ENCODE peak calls at places on chromosomes 7 and 10, in four cellular contexts. One of them, this sample, is unnamed. For H3K27me3, the result is how much of the 10 kb centered on the place peaks cover.

GRCh38 chr7:20350518-20350951 is 19.8 kb downstream of the ITGB8 start:
- DNase-seq in dorsolateral prefrontal cortex: peak
- DNase-seq in cardiac muscle cell: peak
- DNase-seq in RWPE2: no peak
- DNase-seq in this sample: no peak

GRCh38 chr7:451255-452229 is 68.1 kb downstream of the PDGFA start:
- DNase-seq in dorsolateral prefrontal cortex: no peak
- DNase-seq in RWPE2: no peak
- DNase-seq in cardiac muscle cell: no peak
- DNase-seq in this sample: no peak

GRCh38 chr7:28383949-28384348 is 28.4 kb upstream of the CREB5 start:
- DNase-seq in RWPE2: no peak
- DNase-seq in dorsolateral prefrontal cortex: no peak
- DNase-seq in cardiac muscle cell: no peak
- DNase-seq in this sample: no peak

GRCh38 chr7:33486626-33487025 is 357.3 kb downstream of the BBS9 start:
- DNase-seq in dorsolateral prefrontal cortex: no peak
- DNase-seq in cardiac muscle cell: no peak
- DNase-seq in RWPE2: no peak
- DNase-seq in this sample: no peak

GRCh38 chr7:10677211-10677610 is 296.5 kb upstream of the PHF14 start:
- DNase-seq in RWPE2: no peak
- DNase-seq in cardiac muscle cell: no peak
- DNase-seq in dorsolateral prefrontal cortex: no peak
- DNase-seq in this sample: no peak

GRCh38 chr10:129621694-129622093 is 154.7 kb downstream of the MGMT start:
- DNase-seq in RWPE2: no peak
- DNase-seq in dorsolateral prefrontal cortex: no peak
- DNase-seq in cardiac muscle cell: no peak
- DNase-seq in this sample: no peak

GRCh38 chr7:102450242-102450641 is 14.4 kb downstream of the ALKBH4 start:
- DNase-seq in RWPE2: no peak
- DNase-seq in cardiac muscle cell: no peak
- DNase-seq in dorsolateral prefrontal cortex: no peak
- DNase-seq in this sample: peak

GRCh38 chr10:97796651-97797050 is 24.9 kb upstream of the SFRP5 start:
- DNase-seq in dorsolateral prefrontal cortex: no peak
- DNase-seq in RWPE2: no peak
- DNase-seq in cardiac muscle cell: no peak
- DNase-seq in this sample: no peak

GRCh38 chr7:104130726-104131125 is 77.1 kb downstream of the ORC5 start:
- DNase-seq in RWPE2: no peak
- DNase-seq in cardiac muscle cell: no peak
- DNase-seq in dorsolateral prefrontal cortex: no peak
- DNase-seq in this sample: no peak

DNA sequence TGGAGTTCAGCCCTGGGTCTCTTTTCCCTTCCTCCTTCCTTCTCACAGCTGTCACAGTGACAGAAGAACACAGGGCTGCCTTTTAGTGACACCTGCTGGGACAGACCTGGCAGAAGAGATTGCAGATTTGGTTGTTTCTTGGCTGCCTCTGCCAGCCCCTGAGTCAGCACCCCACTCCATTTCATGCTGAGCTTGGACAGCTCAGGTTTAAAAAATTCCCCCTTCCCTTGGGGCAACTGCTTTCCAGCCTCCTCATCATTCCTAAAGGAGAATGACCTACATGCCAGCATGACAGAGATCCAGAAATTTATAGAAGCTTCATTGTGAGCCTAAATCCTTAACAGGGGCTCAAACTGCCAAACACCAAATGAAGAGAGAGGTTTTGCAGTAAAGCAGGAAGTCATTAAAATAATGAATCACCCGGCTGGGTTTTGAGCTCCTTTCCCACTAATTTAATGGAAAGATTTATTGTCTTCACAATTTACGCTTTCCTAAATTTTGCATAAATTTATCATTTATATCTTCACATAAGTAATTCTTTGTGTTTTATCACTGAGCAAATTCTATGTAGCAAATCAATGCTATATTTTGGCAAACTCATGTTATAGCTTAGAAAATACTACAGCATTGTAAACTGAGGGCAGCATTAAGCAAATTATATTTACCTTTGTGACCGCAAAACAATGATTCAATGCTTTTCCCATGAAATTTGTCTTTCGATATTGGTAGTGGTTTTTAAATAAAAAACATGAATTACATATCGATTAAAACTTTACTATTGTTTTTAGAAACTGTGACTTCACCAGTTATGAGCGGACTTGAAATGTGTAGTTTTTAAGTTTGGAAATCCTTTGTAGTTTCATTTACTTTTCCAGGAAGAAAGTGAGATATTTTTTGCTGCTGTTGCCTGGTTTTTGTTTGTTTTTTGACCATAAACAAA is 399.5 kb upstream of the ANKRD30A start:
- DNase-seq in dorsolateral prefrontal cortex: no peak
- DNase-seq in RWPE2: peak
- DNase-seq in cardiac muscle cell: peak
- DNase-seq in this sample: peak
- TF ChIP-seq CTCF in dorsolateral prefrontal cortex: no peak
- TF ChIP-seq CTCF in RWPE2: peak
- TF ChIP-seq CTCF in cardiac muscle cell: peak
- TF ChIP-seq CTCF in this sample: peak

GRCh38 chr7:29523728-29524127 is 39.9 kb upstream of the PRR15 start:
- DNase-seq in cardiac muscle cell: no peak
- DNase-seq in dorsolateral prefrontal cortex: no peak
- DNase-seq in RWPE2: no peak
- DNase-seq in this sample: no peak

DNA sequence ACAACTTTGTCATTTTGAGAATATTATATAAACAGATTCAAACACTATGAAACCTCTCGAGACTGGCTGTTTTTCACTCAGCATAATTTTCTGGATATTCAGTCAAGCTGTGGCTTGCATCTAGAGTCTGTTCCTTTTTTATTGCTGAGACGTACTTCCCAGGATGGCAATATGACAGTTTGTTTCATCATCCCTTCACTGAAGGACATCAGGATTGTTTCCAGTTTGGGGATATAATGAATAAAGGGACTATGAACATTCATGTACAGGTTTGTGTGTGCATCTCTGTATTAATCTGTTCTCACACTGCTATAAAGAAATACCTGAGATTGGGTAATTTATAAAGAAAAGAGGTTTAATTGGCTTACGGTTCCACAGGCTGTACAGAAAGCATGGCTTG is 35.9 kb upstream of the PRR15 start:
- DNase-seq in cardiac muscle cell: no peak
- DNase-seq in dorsolateral prefrontal cortex: no peak
- DNase-seq in RWPE2: no peak
- DNase-seq in this sample: no peak
- H3K4me3 ChIP-seq in cardiac muscle cell: no peak
- H3K4me3 ChIP-seq in dorsolateral prefrontal cortex: no peak
- H3K4me3 ChIP-seq in RWPE2: no peak
- H3K4me3 ChIP-seq in this sample: no peak

GRCh38 chr7:142298631-142299030 is 40.8 kb upstream of the PRSS58 start:
- DNase-seq in cardiac muscle cell: no peak
- DNase-seq in RWPE2: no peak
- DNase-seq in dorsolateral prefrontal cortex: no peak
- DNase-seq in this sample: no peak

GRCh38 chr7:142301299-142301698 is 43.4 kb upstream of the PRSS58 start:
- DNase-seq in dorsolateral prefrontal cortex: no peak
- DNase-seq in cardiac muscle cell: no peak
- DNase-seq in RWPE2: no peak
- DNase-seq in this sample: no peak

GRCh38 chr7:142298009-142298408 is 40.2 kb upstream of the PRSS58 start:
- DNase-seq in cardiac muscle cell: peak
- DNase-seq in dorsolateral prefrontal cortex: no peak
- DNase-seq in RWPE2: no peak
- DNase-seq in this sample: peak

GRCh38 chr7:142300689-142301088 is 42.8 kb upstream of the PRSS58 start:
- DNase-seq in dorsolateral prefrontal cortex: no peak
- DNase-seq in RWPE2: no peak
- DNase-seq in cardiac muscle cell: no peak
- DNase-seq in this sample: peak

GRCh38 chr7:142299226-142299625 is 41.4 kb upstream of the PRSS58 start:
- DNase-seq in dorsolateral prefrontal cortex: no peak
- DNase-seq in RWPE2: no peak
- DNase-seq in cardiac muscle cell: no peak
- DNase-seq in this sample: no peak
- H3K27me3 ChIP-seq in dorsolateral prefrontal cortex: under half
- H3K27me3 ChIP-seq in RWPE2: under half
- H3K27me3 ChIP-seq in cardiac muscle cell: under half
- H3K27me3 ChIP-seq in this sample: under half

GRCh38 chr7:48384180-48384752 is 213.0 kb downstream of the ABCA13 start:
- DNase-seq in RWPE2: no peak
- DNase-seq in cardiac muscle cell: no peak
- DNase-seq in dorsolateral prefrontal cortex: no peak
- DNase-seq in this sample: no peak
- TF ChIP-seq CTCF in RWPE2: no peak
- TF ChIP-seq CTCF in cardiac muscle cell: no peak
- TF ChIP-seq CTCF in dorsolateral prefrontal cortex: no peak
- TF ChIP-seq CTCF in this sample: no peak